ENCODE peak calls at places on chromosome 1, in six cellular contexts. M is A549, X is esophagus squamous epithelium, N is IMR-90, L is body of pancreas, F is LNCaP clone FGC. S is an unnamed sample.
A peak's percentile ranks its signal among the peaks of the same experiment; 100 is the strongest.

GRCh38 chr1:201886103-201886885 is 2.4 kb upstream of the SHISA4 start:
- DNase-seq in L (no peak), M (no peak), X (no peak), N (no peak), F (no peak), S (no peak)

GRCh38 chr1:9787702-9788101 is 36.1 kb downstream of the CLSTN1 start:
- DNase-seq in L (no peak), F (no peak), N (no peak), M (no peak), X (no peak), S (no peak)

GRCh38 chr1:32068891-32069590 is 3.7 kb upstream of the TMEM39B start:
- DNase-seq in L (no peak), F (no peak), X (no peak), M (no peak), N (peak; percentile 62), S (peak; percentile 53)

GRCh38 chr1:204959374-204959773 is 83.6 kb upstream of the CNTN2 start:
- DNase-seq in X (no peak), L (no peak), N (no peak), M (no peak), F (no peak), S (no peak)

GRCh38 chr1:239421810-239422209 is 35.4 kb downstream of the CHRM3 start:
- DNase-seq in X (no peak), M (no peak), L (no peak), N (no peak), F (no peak), S (no peak)

GRCh38 chr1:182166750-182167149 is 105.2 kb upstream of the ZNF648 start:
- DNase-seq in F (no peak), M (no peak), X (no peak), N (no peak), L (no peak), S (no peak)

GRCh38 chr1:5341471-5341870 is 650.8 kb downstream of the NPHP4 start:
- DNase-seq in F (no peak), M (no peak), N (no peak), X (no peak), L (no peak), S (no peak)

GRCh38 chr1:2279210-2279639 is 51.1 kb downstream of the SKI start:
- DNase-seq in X (no peak), N (peak; percentile 94), F (no peak), M (no peak), L (no peak), S (peak; percentile 89)

GRCh38 chr1:145994391-145995120 is 1.8 kb downstream of the TXNIP start:
- DNase-seq in N (no peak), M (no peak), F (no peak), X (no peak), L (no peak), S (no peak)

GRCh38 chr1:205584732-205585131 is 47.1 kb downstream of the ELK4 start:
- DNase-seq in L (no peak), M (no peak), F (no peak), X (no peak), N (no peak), S (no peak)

GRCh38 chr1:6612641-6613360 is 730 bp upstream of the PHF13 start:
- DNase-seq in N (peak; percentile 39), F (no peak), L (peak; percentile 56), M (peak; percentile 38), X (no peak), S (peak; percentile 54)

GRCh38 chr1:192580351-192580962 is 4.9 kb downstream of the RGS1 start:
- DNase-seq in X (no peak), L (peak; percentile 37), M (peak; percentile 64), N (peak; percentile 68), F (peak; percentile 32), S (peak; percentile 84)

GRCh38 chr1:70038025-70038424 is 167.4 kb downstream of the LRRC40 start:
- DNase-seq in L (no peak), F (no peak), N (no peak), X (no peak), M (no peak), S (peak; percentile 55)

GRCh38 chr1:244435562-244436205 is 16.0 kb downstream of the ADSS2 start:
- DNase-seq in N (peak; percentile 71), L (no peak), X (no peak), F (no peak), M (peak; percentile 26), S (peak; percentile 76)

GRCh38 chr1:209413062-209413461 is 170.5 kb upstream of the CAMK1G start:
- DNase-seq in F (no peak), X (no peak), M (no peak), N (no peak), L (no peak), S (no peak)

GRCh38 chr1:209409786-209410185 is 173.7 kb upstream of the CAMK1G start:
- DNase-seq in N (peak; percentile 95), X (no peak), M (peak; percentile 88), F (no peak), L (no peak), S (peak; percentile 91)

GRCh38 chr1:209412566-209412965 is 170.9 kb upstream of the CAMK1G start:
- DNase-seq in X (no peak), F (no peak), M (no peak), N (no peak), L (no peak), S (no peak)

GRCh38 chr1:209412036-209412435 is 171.5 kb upstream of the CAMK1G start:
- DNase-seq in F (no peak), M (no peak), L (no peak), X (no peak), N (peak; percentile 41), S (peak; percentile 47)

DNA sequence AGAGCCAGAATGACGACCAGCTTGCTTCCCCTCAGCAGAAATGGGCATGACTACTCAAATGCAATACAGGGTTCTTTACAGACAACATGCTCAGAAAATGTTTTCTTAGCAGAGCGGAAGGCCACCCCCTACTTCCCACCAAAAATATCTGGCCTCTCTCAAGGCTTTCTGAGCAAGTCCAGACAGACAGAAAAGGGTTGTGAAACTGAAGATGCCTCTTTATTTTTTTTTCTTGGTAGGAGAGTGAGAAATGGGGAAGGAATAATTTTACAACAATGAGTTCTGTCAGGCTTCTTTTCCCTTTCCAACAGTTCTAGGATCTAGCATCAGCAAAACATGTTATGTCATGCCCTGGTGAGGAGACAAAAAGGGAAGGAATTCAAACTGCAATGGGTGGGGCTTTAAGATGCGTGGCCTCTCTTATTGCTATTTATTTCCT is 172.0 kb upstream of the CAMK1G start:
- DNase-seq in F (no peak), N (peak; percentile 41), L (no peak), M (no peak), X (no peak), S (peak; percentile 52)
- H3K4me3 ChIP-seq in F (no peak overlapping the region), N (no peak overlapping the region), L (no peak overlapping the region), M (no peak overlapping the region), X (no peak overlapping the region), S (no peak overlapping the region)

DNA sequence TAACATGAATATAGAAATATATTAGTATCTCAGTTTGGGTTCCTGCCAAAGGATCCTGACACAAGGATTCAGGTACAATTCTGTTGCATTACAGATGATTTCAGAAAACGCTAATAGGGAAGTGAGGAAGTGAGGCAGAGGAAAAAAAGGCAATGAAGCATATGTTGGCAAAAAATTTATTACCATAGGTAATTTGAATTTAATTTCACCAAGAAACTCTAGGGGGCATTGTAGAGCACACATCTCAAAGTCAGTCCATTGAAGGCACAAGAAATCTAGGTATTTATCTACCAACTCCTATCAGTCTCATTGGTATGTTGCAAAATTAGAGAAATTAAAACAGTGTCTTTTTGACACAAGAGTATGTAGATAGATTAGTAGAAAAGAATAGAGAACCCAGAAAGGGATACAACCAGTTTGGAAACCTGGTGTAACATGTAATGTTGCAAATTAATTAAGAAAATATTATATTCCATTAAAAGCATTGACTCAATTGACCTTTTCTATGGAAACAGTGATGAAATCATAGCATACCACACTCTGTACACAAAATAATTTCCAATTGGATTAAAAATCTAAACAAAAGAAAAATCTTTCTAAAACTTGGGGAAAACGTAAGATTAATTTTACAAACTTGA is 104.9 kb upstream of the SNX7 start:
- DNase-seq in F (peak; percentile 14), N (peak; percentile 22), M (peak; percentile 24), L (no peak), X (no peak), S (peak; percentile 49)
- TF ChIP-seq CTCF in F (peak; percentile 57), N (peak; percentile 45), M (no peak), L (peak; percentile 28), X (peak; percentile 43), S (peak; percentile 56)

GRCh38 chr1:92831368-92831761 is 475 bp upstream of the RPL5 start:
- DNase-seq in L (no peak), X (no peak), F (no peak), M (no peak), N (no peak), S (no peak)
- H3K4me3 ChIP-seq in L (no peak overlapping the region), X (peak overlapping the region; percentile 100), F (peak overlapping the region; percentile 100), M (no peak overlapping the region), N (no peak overlapping the region), S (peak overlapping the region; percentile 98)

GRCh38 chr1:17853241-17853640 is 98.1 kb downstream of the ACTL8 start:
- DNase-seq in N (no peak), L (no peak), M (no peak), X (no peak), F (no peak), S (no peak)

GRCh38 chr1:17845583-17845982 is 90.5 kb downstream of the ACTL8 start:
- DNase-seq in L (no peak), N (no peak), X (no peak), F (no peak), M (no peak), S (no peak)

GRCh38 chr1:17852383-17852782 is 97.2 kb downstream of the ACTL8 start:
- DNase-seq in N (no peak), F (no peak), M (no peak), X (no peak), L (no peak), S (no peak)

GRCh38 chr1:17851075-17851474 is 95.9 kb downstream of the ACTL8 start:
- DNase-seq in F (no peak), X (no peak), L (no peak), N (no peak), M (no peak), S (no peak)

GRCh38 chr1:17849216-17849615 is 94.1 kb downstream of the ACTL8 start:
- DNase-seq in M (no peak), L (no peak), N (peak; percentile 25), F (no peak), X (no peak), S (peak; percentile 19)
- TF ChIP-seq CTCF in M (no peak), L (no peak), N (peak; percentile 74), F (no peak), X (no peak), S (peak; percentile 58)

GRCh38 chr1:227316941-227317540 is 1.3 kb downstream of the CDC42BPA start:
- DNase-seq in F (no peak), N (peak; percentile 31), L (no peak), M (peak; percentile 28), X (no peak), S (peak; percentile 49)
- H3K4me3 ChIP-seq in F (peak overlapping the region; percentile 61), N (peak overlapping the region; percentile 89), L (peak overlapping the region; percentile 76), M (peak overlapping the region; percentile 84), X (peak overlapping the region; percentile 83), S (peak overlapping the region; percentile 82)

GRCh38 chr1:75062111-75062510 is 72.1 kb upstream of the LHX8 start:
- DNase-seq in M (no peak), N (no peak), F (no peak), X (no peak), L (no peak), S (no peak)

GRCh38 chr1:75067975-75068374 is 66.2 kb upstream of the LHX8 start:
- DNase-seq in X (no peak), L (no peak), M (no peak), N (no peak), F (no peak), S (no peak)
- TF ChIP-seq CTCF in X (no peak), L (no peak), M (no peak), N (no peak), F (no peak), S (no peak)

S was measured in choroid plexus epithelial cell.